ENCODE peak calls at places on chromosomes 12 and 14, in four cellular contexts. H, A, X and N are unnamed samples.

GRCh38 chr12:20101046-20101445 is 267.3 kb upstream of the PDE3A start:
- DNase-seq in H (no peak), A (no peak), X (peak), N (no peak)

GRCh38 chr14:95078841-95079240 is 78.5 kb downstream of the DICER1 start:
- DNase-seq in H (no peak), A (no peak), X (no peak), N (no peak)

GRCh38 chr12:104735801-104736200 is 222.3 kb downstream of the SLC41A2 start:
- DNase-seq in H (no peak), A (no peak), X (no peak), N (no peak)

GRCh38 chr12:58787021-58787760 is 133.1 kb downstream of the LRIG3 start:
- DNase-seq in H (no peak), A (no peak), X (peak), N (no peak)

GRCh38 chr12:17528394-17528793 is 561.6 kb downstream of the RERGL start:
- DNase-seq in H (no peak), A (no peak), X (no peak), N (no peak)

GRCh38 chr12:48965447-48965846 is 6.1 kb downstream of the WNT10B start:
- DNase-seq in H (no peak), A (no peak), X (peak), N (no peak)

GRCh38 chr12:102114212-102114611 is 5.7 kb downstream of the NUP37 start:
- DNase-seq in H (no peak), A (no peak), X (no peak), N (no peak)

GRCh38 chr14:106459971-106460730 is 933.8 kb downstream of the TMEM121 start:
- DNase-seq in H (no peak), A (no peak), X (no peak), N (no peak)

GRCh38 chr12:32166510-32166909 is 59.9 kb downstream of the BICD1 start:
- DNase-seq in H (no peak), A (no peak), X (no peak), N (no peak)

DNA sequence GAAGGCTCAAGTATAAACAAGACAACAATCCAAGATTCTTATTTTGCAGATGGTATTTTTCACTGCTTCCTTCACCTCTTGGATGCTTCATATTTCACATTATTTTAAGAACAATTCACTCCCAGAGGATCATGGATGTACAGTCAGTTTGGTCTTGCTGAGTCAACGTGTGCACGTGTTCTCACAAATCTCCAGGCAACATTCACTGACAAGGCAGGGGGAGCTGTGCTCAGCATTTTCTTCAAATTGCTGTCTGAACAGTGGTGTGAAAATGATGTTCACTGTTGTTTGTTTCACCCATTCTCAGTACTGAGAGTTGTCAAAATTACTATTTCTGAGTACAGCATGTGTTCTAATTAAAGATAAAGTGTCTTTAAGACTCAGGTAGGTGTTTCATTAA is 118.3 kb upstream of the SLC38A4 start:
- DNase-seq in H (no peak), A (no peak), X (peak), N (no peak)
- TF ChIP-seq CTCF in H (no peak), A (no peak), X (peak), N (no peak)

GRCh38 chr12:13976028-13976584 is 5.3 kb downstream of the GRIN2B start:
- DNase-seq in H (no peak), A (no peak), X (no peak), N (no peak)

GRCh38 chr12:13981296-13981962 is at the start of gene GRIN2B:
- DNase-seq in H (no peak), A (no peak), X (no peak), N (no peak)

GRCh38 chr12:13973981-13974380 is 7.4 kb downstream of the GRIN2B start:
- DNase-seq in H (no peak), A (peak), X (no peak), N (no peak)

GRCh38 chr12:13980548-13981295 is 680 bp downstream of the GRIN2B start:
- DNase-seq in H (no peak), A (no peak), X (no peak), N (peak)

GRCh38 chr12:13976880-13977279 is 4.5 kb downstream of the GRIN2B start:
- DNase-seq in H (no peak), A (no peak), X (no peak), N (no peak)
- TF ChIP-seq CTCF in H (no peak), A (no peak), X (no peak), N (no peak)

DNA sequence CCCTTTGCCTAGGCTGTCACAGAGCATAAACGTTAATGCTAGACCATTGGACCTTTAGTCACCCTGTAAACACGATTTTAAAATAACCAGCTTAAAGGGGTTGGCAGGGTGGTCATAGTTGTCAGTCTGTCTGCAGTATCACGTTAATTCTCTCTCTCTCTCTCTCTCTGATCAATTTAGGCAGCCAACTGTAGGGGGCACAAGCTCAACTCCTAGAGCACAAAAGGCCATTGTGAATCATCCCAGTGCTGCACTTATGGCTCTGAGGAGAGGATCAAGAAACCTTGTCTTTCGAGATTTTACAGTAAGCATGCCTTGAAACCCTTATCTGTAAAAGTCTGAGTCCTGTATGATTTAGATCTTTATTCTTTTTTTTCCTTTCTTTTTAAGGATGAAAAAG is 97.1 kb downstream of the SCAF11 start:
- DNase-seq in H (no peak), A (no peak), X (peak), N (no peak)
- TF ChIP-seq CTCF in H (no peak), A (no peak), X (peak), N (no peak)

GRCh38 chr12:114013601-114014345 is 47.6 kb upstream of the RBM19 start:
- DNase-seq in H (no peak), A (no peak), X (peak), N (no peak)
- TF ChIP-seq CTCF in H (no peak), A (no peak), X (peak), N (peak)

GRCh38 chr12:97716356-97716755 is 253.8 kb downstream of the RMST start:
- DNase-seq in H (no peak), A (no peak), X (no peak), N (no peak)
- TF ChIP-seq CTCF in H (peak), A (peak), X (no peak), N (peak)

GRCh38 chr14:36408388-36408787 is 88.0 kb upstream of the MBIP start:
- DNase-seq in H (no peak), A (no peak), X (no peak), N (no peak)
- TF ChIP-seq CTCF in H (no peak), A (no peak), X (no peak), N (peak)